ENCODE peak calls at places on chromosome 5, in five cellular contexts. D, V, F, C and O are unnamed samples.

GRCh38 chr5:115329475-115329874 is 33.0 kb upstream of the CCDC112 start:
- DNase-seq in D (no peak), V (no peak), F (no peak), C (no peak), O (no peak)

GRCh38 chr5:35859101-35859661 is 2.5 kb downstream of the IL7R start:
- DNase-seq in D (no peak), V (peak; percentile 25), F (no peak), C (no peak), O (no peak)

GRCh38 chr5:89900346-89900745 is 509.2 kb downstream of the CETN3 start:
- DNase-seq in D (no peak), V (no peak), F (no peak), C (no peak), O (no peak)

GRCh38 chr5:119743927-119744326 is 114.6 kb downstream of the FAM170A start:
- DNase-seq in D (no peak), V (peak; percentile 44), F (no peak), C (no peak), O (no peak)

GRCh38 chr5:177469061-177469628 is 4.3 kb downstream of the DBN1 start:
- DNase-seq in D (no peak), V (no peak), F (peak; percentile 70), C (no peak), O (no peak)

GRCh38 chr5:17229308-17229707 is 11.9 kb downstream of the BASP1 start:
- DNase-seq in D (no peak), V (no peak), F (no peak), C (no peak), O (no peak)

GRCh38 chr5:132487841-132488555 is 2.6 kb downstream of the IRF1 start:
- DNase-seq in D (no peak), V (no peak), F (no peak), C (peak; percentile 38), O (peak; percentile 22)

GRCh38 chr5:1551913-1552312 is 28.2 kb upstream of the LPCAT1 start:
- DNase-seq in D (no peak), V (no peak), F (no peak), C (no peak), O (no peak)

GRCh38 chr5:37871023-37871815 is 31.4 kb upstream of the GDNF start:
- DNase-seq in D (peak; percentile 58), V (peak; percentile 14), F (no peak), C (no peak), O (no peak)

GRCh38 chr5:157290156-157290980 is 24.4 kb downstream of the CYFIP2 start:
- DNase-seq in D (no peak), V (peak; percentile 36), F (no peak), C (no peak), O (no peak)

GRCh38 chr5:159135896-159136531 is 36.3 kb upstream of the EBF1 start:
- DNase-seq in D (no peak), V (peak; percentile 30), F (no peak), C (no peak), O (no peak)

GRCh38 chr5:138974227-138975063 is 99.3 kb upstream of the LRRTM2 start:
- DNase-seq in D (no peak), V (peak; percentile 90), F (no peak), C (no peak), O (no peak)

GRCh38 chr5:73137575-73138530 is 17.5 kb downstream of the TMEM171 start:
- DNase-seq in D (no peak), V (no peak), F (no peak), C (no peak), O (no peak)

GRCh38 chr5:58156977-58157701 is 302.7 kb downstream of the PLK2 start:
- DNase-seq in D (no peak), V (peak; percentile 48), F (no peak), C (no peak), O (no peak)

GRCh38 chr5:160369990-160370712 is at the start of gene C1QTNF2:
- DNase-seq in D (peak; percentile 48), V (peak; percentile 71), F (peak; percentile 87), C (peak; percentile 72), O (no peak)

GRCh38 chr5:148511832-148512347 is 128.1 kb downstream of the FBXO38 start:
- DNase-seq in D (no peak), V (no peak), F (no peak), C (no peak), O (no peak)

GRCh38 chr5:147234098-147234824 is 565 bp upstream of the STK32A start:
- DNase-seq in D (no peak), V (no peak), F (no peak), C (no peak), O (no peak)

GRCh38 chr5:152736906-152737305 is 331.8 kb upstream of the NMUR2 start:
- DNase-seq in D (no peak), V (no peak), F (no peak), C (no peak), O (no peak)

GRCh38 chr5:67383451-67383850 is 186.9 kb upstream of the CD180 start:
- DNase-seq in D (no peak), V (no peak), F (no peak), C (no peak), O (no peak)

GRCh38 chr5:455806-456205 is 12.8 kb downstream of the EXOC3 start:
- DNase-seq in D (no peak), V (no peak), F (no peak), C (no peak), O (no peak)

GRCh38 chr5:126403871-126404270 is 19.3 kb upstream of the GRAMD2B start:
- DNase-seq in D (no peak), V (peak; percentile 74), F (no peak), C (no peak), O (no peak)

GRCh38 chr5:75526065-75526464 is 14.4 kb downstream of the POLK start:
- DNase-seq in D (no peak), V (no peak), F (no peak), C (no peak), O (no peak)

GRCh38 chr5:171639966-171640365 is 145.7 kb upstream of the SMIM23 start:
- DNase-seq in D (peak; percentile 26), V (no peak), F (no peak), C (no peak), O (no peak)

GRCh38 chr5:40441733-40442132 is 238.0 kb upstream of the PTGER4 start:
- DNase-seq in D (no peak), V (no peak), F (no peak), C (no peak), O (no peak)

GRCh38 chr5:177129206-177129605 is 4.4 kb upstream of the NSD1 start:
- DNase-seq in D (no peak), V (no peak), F (no peak), C (peak; percentile 11), O (no peak)

GRCh38 chr5:81854915-81855314 is 104.0 kb upstream of the SSBP2 start:
- DNase-seq in D (no peak), V (no peak), F (no peak), C (no peak), O (no peak)

GRCh38 chr5:173953528-173954090 is 35.4 kb upstream of the C5orf47 start:
- DNase-seq in D (peak; percentile 43), V (no peak), F (no peak), C (no peak), O (no peak)

GRCh38 chr5:168408561-168409321 is 77.5 kb upstream of the RARS1 start:
- DNase-seq in D (no peak), V (peak; percentile 60), F (no peak), C (no peak), O (no peak)

GRCh38 chr5:87400305-87400899 is 12.3 kb downstream of the CCNH start:
- DNase-seq in D (no peak), V (peak; percentile 64), F (no peak), C (no peak), O (no peak)

GRCh38 chr5:99334936-99335335 is 406.1 kb upstream of the CHD1 start:
- DNase-seq in D (no peak), V (no peak), F (no peak), C (no peak), O (no peak)

GRCh38 chr5:149902177-149902576 is 42.4 kb downstream of the PDE6A start:
- DNase-seq in D (no peak), V (no peak), F (no peak), C (no peak), O (no peak)
- TF ChIP-seq CTCF in D (peak; percentile 25), V (no peak), F (no peak), C (no peak), O (no peak)

DNA sequence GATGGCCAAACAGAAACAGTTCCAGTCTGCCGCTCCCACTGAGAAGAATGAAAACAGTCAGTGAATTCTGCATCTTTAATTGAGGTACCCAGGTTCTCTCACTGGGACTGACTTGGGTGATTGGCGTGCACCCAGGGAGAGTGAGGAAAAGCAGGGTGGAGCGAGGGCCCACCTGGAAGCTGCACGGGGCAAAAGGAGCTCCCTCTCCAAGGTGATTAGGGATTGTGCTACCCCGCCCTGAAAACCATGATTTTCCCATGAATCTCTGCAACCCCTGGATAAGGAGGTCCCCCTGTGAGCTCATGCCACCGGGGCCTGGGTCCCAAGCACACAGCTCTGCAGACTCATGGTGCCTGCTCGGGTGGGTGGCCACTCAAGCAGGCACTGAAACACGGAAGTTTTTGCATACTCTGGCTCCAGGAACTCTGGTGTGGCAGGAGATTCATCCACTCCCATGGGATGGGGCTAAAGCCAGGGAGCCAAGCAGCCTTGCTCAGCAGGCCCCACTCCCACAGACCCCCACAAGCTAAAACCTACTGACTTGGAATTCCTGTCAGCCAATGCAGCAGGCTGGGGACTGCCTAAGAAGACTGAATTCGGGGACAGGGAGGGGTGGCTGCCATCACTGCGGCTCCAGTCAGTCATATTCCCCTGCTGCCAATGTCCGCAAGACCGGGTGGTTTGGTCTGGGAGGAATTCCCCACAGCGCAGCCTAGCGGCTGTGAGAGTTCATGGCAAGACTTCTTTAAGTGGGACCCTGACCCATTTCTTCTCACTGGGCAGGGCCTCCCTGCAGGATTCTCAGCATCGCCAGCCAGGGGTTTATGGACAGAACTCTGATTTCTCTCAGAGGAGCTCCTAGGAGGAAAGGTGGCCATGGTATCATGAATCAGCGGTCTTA is 652.2 kb upstream of the RGMB start:
- DNase-seq in D (no peak), V (no peak), F (peak; percentile 37), C (no peak), O (no peak)
- TF ChIP-seq CTCF in D (no peak), V (no peak), F (no peak), C (no peak), O (no peak)

DNA sequence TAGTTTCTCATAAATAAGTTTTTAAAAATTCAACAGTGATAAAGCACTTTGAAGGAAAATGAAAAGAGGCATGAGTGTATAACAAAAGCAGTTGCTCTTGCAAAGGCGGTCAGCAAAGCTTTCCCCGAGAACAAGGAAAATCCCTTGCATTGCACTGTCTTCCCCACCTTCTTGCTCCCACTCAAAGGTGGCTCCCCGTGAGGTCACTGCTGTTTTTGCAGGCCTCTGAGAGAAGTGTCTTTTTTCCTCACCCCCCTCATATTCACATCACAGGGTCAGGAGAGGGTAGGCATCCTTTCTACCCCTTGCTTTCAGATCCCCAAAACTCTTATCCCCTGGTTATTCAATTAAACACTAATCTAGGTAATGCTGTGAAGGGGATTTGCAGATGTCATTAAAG is 15.2 kb upstream of the SLC36A1 start:
- DNase-seq in D (no peak), V (no peak), F (no peak), C (no peak), O (no peak)
- TF ChIP-seq CTCF in D (no peak), V (no peak), F (no peak), C (no peak), O (no peak)

GRCh38 chr5:107248065-107248695 is 422.6 kb downstream of the EFNA5 start:
- DNase-seq in D (no peak), V (peak; percentile 76), F (no peak), C (no peak), O (peak; percentile 29)
- TF ChIP-seq CTCF in D (peak; percentile 66), V (peak; percentile 82), F (peak; percentile 70), C (peak; percentile 77), O (peak; percentile 80)